ENCODE peak calls at places on chromosome 14, in six cellular contexts. One of them, this sample, is unnamed.

GRCh38 chr14:45070215-45070614 is 13.7 kb upstream of the PRPF39 start:
- DNase-seq in A549: peak
- DNase-seq in HFF-Myc: no peak
- DNase-seq in stimulated activated CD8-positive, alpha-beta memory T cell treated with anti-CD3 and anti-CD28 coated beads, Interleukin-2, amount 100 ng/mL, for 48 hours: no peak
- DNase-seq in NCI-H1105 treated with DMSO at 0.1 percent for 48 hours: no peak
- DNase-seq in mucosa of gallbladder: no peak
- DNase-seq in this sample: no peak

GRCh38 chr14:104979758-104980591 is 1.8 kb upstream of the AHNAK2 start:
- DNase-seq in A549: peak
- DNase-seq in HFF-Myc: no peak
- DNase-seq in stimulated activated CD8-positive, alpha-beta memory T cell treated with anti-CD3 and anti-CD28 coated beads, Interleukin-2, amount 100 ng/mL, for 48 hours: no peak
- DNase-seq in NCI-H1105 treated with DMSO at 0.1 percent for 48 hours: no peak
- DNase-seq in mucosa of gallbladder: peak
- DNase-seq in this sample: no peak

GRCh38 chr14:27148143-27148542 is 550.3 kb upstream of the NOVA1 start:
- DNase-seq in A549: no peak
- DNase-seq in HFF-Myc: no peak
- DNase-seq in stimulated activated CD8-positive, alpha-beta memory T cell treated with anti-CD3 and anti-CD28 coated beads, Interleukin-2, amount 100 ng/mL, for 48 hours: no peak
- DNase-seq in NCI-H1105 treated with DMSO at 0.1 percent for 48 hours: no peak
- DNase-seq in mucosa of gallbladder: no peak
- DNase-seq in this sample: no peak

GRCh38 chr14:37587438-37587837 is 7.6 kb downstream of the FOXA1 start:
- DNase-seq in A549: no peak
- DNase-seq in HFF-Myc: no peak
- DNase-seq in stimulated activated CD8-positive, alpha-beta memory T cell treated with anti-CD3 and anti-CD28 coated beads, Interleukin-2, amount 100 ng/mL, for 48 hours: no peak
- DNase-seq in NCI-H1105 treated with DMSO at 0.1 percent for 48 hours: peak
- DNase-seq in mucosa of gallbladder: no peak
- DNase-seq in this sample: no peak

GRCh38 chr14:104431351-104431928 is 148.1 kb upstream of the C14orf180 start:
- DNase-seq in A549: no peak
- DNase-seq in HFF-Myc: no peak
- DNase-seq in stimulated activated CD8-positive, alpha-beta memory T cell treated with anti-CD3 and anti-CD28 coated beads, Interleukin-2, amount 100 ng/mL, for 48 hours: no peak
- DNase-seq in NCI-H1105 treated with DMSO at 0.1 percent for 48 hours: no peak
- DNase-seq in mucosa of gallbladder: no peak
- DNase-seq in this sample: peak

GRCh38 chr14:68653754-68654153 is 139.1 kb downstream of the ZFP36L1 start:
- DNase-seq in A549: no peak
- DNase-seq in HFF-Myc: no peak
- DNase-seq in stimulated activated CD8-positive, alpha-beta memory T cell treated with anti-CD3 and anti-CD28 coated beads, Interleukin-2, amount 100 ng/mL, for 48 hours: no peak
- DNase-seq in NCI-H1105 treated with DMSO at 0.1 percent for 48 hours: no peak
- DNase-seq in mucosa of gallbladder: no peak
- DNase-seq in this sample: no peak

GRCh38 chr14:91142214-91142668 is 28.4 kb downstream of the DGLUCY start:
- DNase-seq in A549: no peak
- DNase-seq in HFF-Myc: no peak
- DNase-seq in stimulated activated CD8-positive, alpha-beta memory T cell treated with anti-CD3 and anti-CD28 coated beads, Interleukin-2, amount 100 ng/mL, for 48 hours: no peak
- DNase-seq in NCI-H1105 treated with DMSO at 0.1 percent for 48 hours: no peak
- DNase-seq in mucosa of gallbladder: no peak
- DNase-seq in this sample: peak

GRCh38 chr14:54487771-54488170 is 1.0 kb downstream of the GMFB start:
- DNase-seq in A549: peak
- DNase-seq in HFF-Myc: no peak
- DNase-seq in stimulated activated CD8-positive, alpha-beta memory T cell treated with anti-CD3 and anti-CD28 coated beads, Interleukin-2, amount 100 ng/mL, for 48 hours: no peak
- DNase-seq in NCI-H1105 treated with DMSO at 0.1 percent for 48 hours: no peak
- DNase-seq in mucosa of gallbladder: no peak
- DNase-seq in this sample: no peak

This sample was measured in left colon.